ENCODE peak calls at places on chromosomes 4 and X, in four cellular contexts. M is brain microvascular endothelial cell, I is dorsolateral prefrontal cortex, K is lung. W is an unnamed sample. For H3K27me3, the result is how much of the 10 kb centered on the place peaks cover.

GRCh38 chr4:159764343-159764952 is 661.6 kb downstream of the RAPGEF2 start:
- DNase-seq in I (no peak), K (no peak), M (peak), W (peak)

GRCh38 chrX:136397001-136397400 is 90.7 kb upstream of the BRS3 start:
- DNase-seq in I (no peak), K (no peak), M (no peak), W (no peak)

GRCh38 chr4:99144070-99144469 is at the start of gene ADH4:
- DNase-seq in K (no peak), I (no peak), M (no peak), W (no peak)

GRCh38 chr4:101349346-101350064 is 2.2 kb upstream of the PPP3CA start:
- DNase-seq in K (peak), M (no peak), I (no peak), W (peak)

GRCh38 chr4:7412586-7412975 is 22.1 kb downstream of the PSAPL1 start:
- DNase-seq in M (no peak), I (peak), K (no peak), W (no peak)

GRCh38 chrX:96372313-96373046 is 312.2 kb upstream of the DIAPH2 start:
- DNase-seq in K (no peak), I (no peak), M (peak), W (no peak)

GRCh38 chrX:141839856-141840255 is 1.7 kb downstream of the MAGEC3 start:
- DNase-seq in K (no peak), M (no peak), I (no peak), W (no peak)

GRCh38 chrX:153953342-153953830 is 8.9 kb upstream of the RENBP start:
- DNase-seq in I (peak), M (peak), K (peak), W (peak)

GRCh38 chrX:30065226-30065625 is 150.1 kb upstream of the MAGEB2 start:
- DNase-seq in M (peak), I (no peak), K (no peak), W (no peak)

GRCh38 chrX:41909068-41909467 is 14.3 kb downstream of the CASK start:
- DNase-seq in M (no peak), I (no peak), K (no peak), W (no peak)

GRCh38 chrX:41917517-41917916 is 5.8 kb downstream of the CASK start:
- DNase-seq in K (no peak), M (no peak), I (no peak), W (no peak)

GRCh38 chrX:41913476-41913875 is 9.9 kb downstream of the CASK start:
- DNase-seq in K (no peak), M (no peak), I (no peak), W (no peak)

DNA sequence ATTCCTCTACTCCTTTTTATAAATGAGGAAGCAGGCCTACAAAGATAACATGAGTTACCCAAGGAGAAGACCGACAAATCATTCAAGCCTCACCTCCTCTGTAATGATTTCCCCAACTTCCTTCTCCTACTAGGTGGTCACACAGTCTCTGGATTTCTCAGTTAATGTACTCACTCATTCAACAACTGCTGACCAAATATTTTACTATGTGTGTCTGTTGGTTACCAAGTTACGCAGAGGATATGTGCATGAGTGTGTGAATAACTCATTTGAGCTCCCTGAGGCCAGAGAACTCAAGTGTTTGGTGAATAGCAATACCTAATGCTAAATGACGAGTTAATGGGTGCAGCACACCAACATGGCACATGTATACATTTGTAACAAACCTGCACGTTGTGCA is 10.4 kb downstream of the CASK start:
- DNase-seq in M (no peak), K (no peak), I (no peak), W (no peak)
- H3K27me3 ChIP-seq in M (under half), K (under half), I (under half), W (under half)

GRCh38 chrX:16208601-16209000 is 41.3 kb downstream of the MAGEB17 start:
- DNase-seq in I (no peak), K (no peak), M (no peak), W (no peak)
- H3K27me3 ChIP-seq in I (under half), K (under half), M (under half), W (under half)

GRCh38 chr4:10144971-10145370 is 28.4 kb upstream of the WDR1 start:
- DNase-seq in I (no peak), M (no peak), K (no peak), W (no peak)
- H3K27me3 ChIP-seq in I (under half), M (under half), K (under half), W (under half)

GRCh38 chr4:576991-577498 is 950 bp upstream of the TMEM271 start:
- DNase-seq in M (no peak), I (no peak), K (no peak), W (no peak)
- H3K27me3 ChIP-seq in M (half or more), I (under half), K (under half), W (under half)

GRCh38 chr4:153156263-153156662 is 48.0 kb upstream of the TRIM2 start:
- DNase-seq in K (no peak), M (no peak), I (no peak), W (no peak)

GRCh38 chr4:153160856-153161598 is 43.2 kb upstream of the TRIM2 start:
- DNase-seq in M (no peak), I (no peak), K (no peak), W (no peak)

GRCh38 chr4:153159016-153159415 is 45.2 kb upstream of the TRIM2 start:
- DNase-seq in K (no peak), I (no peak), M (no peak), W (no peak)

GRCh38 chr4:153161599-153161971 is 42.7 kb upstream of the TRIM2 start:
- DNase-seq in K (no peak), M (no peak), I (no peak), W (no peak)

DNA sequence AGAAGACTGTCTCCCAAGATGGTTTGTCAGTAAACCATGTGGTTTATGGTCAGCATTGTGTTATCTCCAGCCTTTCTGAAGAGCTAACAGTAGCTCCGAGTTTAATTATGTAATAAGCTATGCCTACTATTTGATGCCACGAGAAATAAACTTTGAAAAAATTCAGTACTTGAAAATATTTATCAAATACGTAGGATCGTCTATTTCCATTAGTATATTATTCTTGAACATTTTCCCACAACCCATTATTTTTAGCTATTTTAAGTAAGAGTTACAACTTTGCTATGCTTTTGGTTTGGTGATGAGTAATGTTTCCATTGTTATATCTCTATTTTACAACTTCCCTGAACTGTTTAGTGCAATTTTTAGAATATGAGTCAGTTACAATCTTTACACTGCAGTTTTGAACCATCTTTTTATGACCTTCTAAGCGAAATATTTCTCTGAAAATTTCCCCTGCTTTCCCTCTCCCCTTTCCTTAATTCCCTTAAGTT is 44.5 kb upstream of the TRIM2 start:
- DNase-seq in I (no peak), K (no peak), M (no peak), W (no peak)
- H3K27me3 ChIP-seq in I (under half), K (under half), M (under half), W (under half)